ENCODE peak calls at places on chromosome X, in five cellular contexts. C is WTC11, R is H1, Y is K562, J is HepG2. W is an unnamed sample.

GRCh38 chrX:21374163-21374993 is at the start of gene CNKSR2:
- DNase-seq in J (no peak), Y (no peak), C (peak), R (no peak), W (no peak)

GRCh38 chrX:39736219-39737211 is 361.2 kb downstream of the BCOR start:
- DNase-seq in Y (no peak), C (no peak), R (no peak), J (no peak), W (no peak)

GRCh38 chrX:74535211-74535621 is 79.2 kb downstream of the RLIM start:
- DNase-seq in J (peak), C (peak), Y (peak), R (no peak), W (no peak)

GRCh38 chrX:3345281-3346081 is 971 bp downstream of the MXRA5 start:
- DNase-seq in J (no peak), R (no peak), C (peak), Y (no peak), W (no peak)

GRCh38 chrX:149453030-149453429 is 52.1 kb downstream of the IDS start:
- DNase-seq in R (no peak), Y (peak), J (no peak), C (no peak), W (no peak)

GRCh38 chrX:129522184-129523059 is 868 bp downstream of the SMARCA1 start:
- DNase-seq in J (peak), Y (peak), R (no peak), C (peak), W (no peak)

GRCh38 chrX:68710870-68711576 is 63.6 kb downstream of the STARD8 start:
- DNase-seq in Y (peak), R (no peak), J (peak), C (peak), W (no peak)

GRCh38 chrX:136194546-136194945 is 47.2 kb downstream of the FHL1 start:
- DNase-seq in R (no peak), J (no peak), Y (no peak), C (no peak), W (no peak)

GRCh38 chrX:38318196-38318595 is 9.1 kb downstream of the RPGR start:
- DNase-seq in Y (no peak), C (no peak), J (no peak), R (no peak), W (no peak)

GRCh38 chrX:150483576-150483975 is 84.8 kb upstream of the MTM1 start:
- DNase-seq in C (no peak), J (no peak), Y (no peak), R (no peak), W (no peak)

GRCh38 chrX:21438792-21439191 is 64.6 kb downstream of the CNKSR2 start:
- DNase-seq in C (no peak), R (no peak), Y (no peak), J (no peak), W (peak)

GRCh38 chrX:138150709-138151108 is 560.8 kb downstream of the FGF13 start:
- DNase-seq in R (no peak), Y (no peak), J (no peak), C (no peak), W (no peak)

GRCh38 chrX:135112096-135112729 is 8.1 kb downstream of the ETDB start:
- DNase-seq in Y (peak), J (no peak), C (peak), R (no peak), W (no peak)

GRCh38 chrX:3326721-3327120 is 19.7 kb downstream of the MXRA5 start:
- DNase-seq in J (no peak), R (no peak), C (no peak), Y (no peak), W (no peak)

GRCh38 chrX:41333744-41333993 is 293 bp upstream of the DDX3X start:
- DNase-seq in Y (no peak), C (no peak), R (no peak), J (peak), W (peak)

GRCh38 chrX:141467442-141467841 is 117.1 kb downstream of the SPANXA1 start:
- DNase-seq in J (no peak), Y (peak), R (no peak), C (no peak), W (no peak)

GRCh38 chrX:130082244-130083106 is 27.8 kb downstream of the ELF4 start:
- DNase-seq in J (no peak), R (no peak), Y (peak), C (no peak), W (no peak)

GRCh38 chrX:19855700-19856381 is 31.6 kb downstream of the SH3KBP1 start:
- DNase-seq in R (no peak), Y (no peak), C (no peak), J (no peak), W (no peak)

GRCh38 chrX:121093011-121093410 is 45.6 kb downstream of the GLUD2 start:
- DNase-seq in Y (no peak), C (no peak), R (no peak), J (no peak), W (no peak)

DNA sequence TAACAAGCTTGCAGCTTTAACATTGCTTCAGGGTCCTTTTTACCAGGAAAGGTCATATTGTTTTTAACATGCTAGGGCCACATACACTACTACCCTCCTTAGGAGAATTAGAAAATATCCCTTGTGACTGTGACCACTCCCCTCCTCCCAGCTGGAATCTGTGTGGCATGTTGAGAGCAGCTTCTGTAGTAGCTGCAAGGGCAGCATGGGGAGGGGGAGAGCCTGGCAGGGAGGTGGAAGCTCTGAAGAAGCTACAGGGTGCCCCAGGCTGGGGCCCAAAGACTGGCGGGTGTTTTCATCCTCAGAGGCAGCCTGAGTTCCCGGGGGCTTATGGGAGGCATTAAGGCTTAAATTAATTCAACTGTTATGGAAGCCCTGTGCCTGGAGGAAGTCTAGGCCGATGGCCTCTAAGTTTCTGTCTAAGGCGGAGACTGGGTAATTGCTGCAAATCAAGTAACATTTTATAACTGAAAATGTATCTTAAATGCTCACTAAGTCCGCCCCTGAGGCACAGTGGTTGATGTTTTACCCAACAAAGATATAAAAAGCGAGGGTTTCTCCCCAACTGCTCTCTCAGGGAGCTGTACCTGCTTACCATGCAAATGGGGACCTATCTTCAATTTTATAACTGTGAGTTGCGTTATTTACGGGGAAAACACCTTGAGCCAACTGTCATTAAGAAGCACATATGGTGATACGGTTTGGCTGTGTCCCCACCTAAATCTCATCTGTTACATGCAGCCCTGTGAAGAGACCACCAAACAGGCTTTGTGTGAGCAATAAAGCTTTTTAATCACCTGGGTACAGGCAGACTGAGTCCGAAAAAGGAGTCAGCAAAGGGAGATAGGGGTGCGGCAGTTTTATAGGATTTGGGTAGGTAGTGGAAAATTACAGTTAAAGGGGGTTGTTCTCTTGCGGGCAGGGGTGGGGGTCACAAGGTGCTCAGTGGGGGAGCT is 37.4 kb upstream of the STS start:
- DNase-seq in Y (no peak), R (no peak), J (no peak), C (no peak), W (peak)
- TF ChIP-seq ATF2 in Y (no peak), R (no peak), J (no peak), C (no peak), W (no peak)

DNA sequence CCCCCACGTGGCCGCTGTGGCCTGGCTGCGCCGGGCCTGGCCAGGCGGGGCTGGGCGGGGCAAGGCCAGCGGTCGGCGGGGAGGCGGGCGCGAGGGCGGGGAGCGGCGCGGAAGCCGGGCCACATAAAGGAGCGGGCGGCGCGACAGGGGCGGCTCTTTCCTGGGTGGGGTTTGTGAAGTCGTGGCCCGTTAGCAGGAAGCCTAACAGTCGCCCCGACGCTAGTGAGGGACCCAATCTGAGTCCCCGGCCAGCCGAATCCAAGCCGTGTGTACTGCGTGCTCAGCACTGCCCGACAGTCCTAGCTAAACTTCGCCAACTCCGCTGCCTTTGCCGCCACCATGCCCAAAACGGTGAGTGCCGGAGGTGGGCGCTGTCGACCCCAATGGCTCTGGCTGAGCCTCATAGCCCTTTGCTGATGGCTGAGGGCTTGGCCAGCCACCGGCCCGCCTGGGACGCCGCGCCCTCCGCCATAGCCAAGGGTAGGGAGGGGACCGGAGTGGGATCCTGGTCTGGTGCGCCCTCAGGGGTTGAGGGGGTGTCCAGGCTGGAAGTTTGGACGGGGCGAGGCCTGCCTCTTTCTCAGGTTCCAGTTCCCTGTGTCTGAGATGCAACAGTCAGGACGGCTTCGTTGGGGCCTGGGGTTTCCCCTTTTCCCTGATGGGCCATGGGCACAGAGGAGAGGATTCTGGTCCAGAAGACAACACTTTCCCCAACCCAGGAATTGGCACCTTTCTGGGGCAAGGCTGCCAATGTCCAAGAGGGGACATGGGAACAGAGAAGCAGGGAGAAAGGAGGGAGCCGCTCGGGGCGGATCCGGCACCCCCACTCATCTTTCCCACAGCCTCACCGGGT is at the start of gene MSN:
- DNase-seq in J (no peak), C (peak), Y (peak), R (no peak), W (no peak)
- TF ChIP-seq ATF2 in J (no peak), C (no peak), Y (no peak), R (no peak), W (no peak)

GRCh38 chrX:77742788-77743476 is 43.1 kb downstream of the ATRX start:
- DNase-seq in C (no peak), R (no peak), Y (no peak), J (no peak), W (no peak)
- TF ChIP-seq ATF2 in C (no peak), R (no peak), Y (no peak), J (no peak), W (no peak)

DNA sequence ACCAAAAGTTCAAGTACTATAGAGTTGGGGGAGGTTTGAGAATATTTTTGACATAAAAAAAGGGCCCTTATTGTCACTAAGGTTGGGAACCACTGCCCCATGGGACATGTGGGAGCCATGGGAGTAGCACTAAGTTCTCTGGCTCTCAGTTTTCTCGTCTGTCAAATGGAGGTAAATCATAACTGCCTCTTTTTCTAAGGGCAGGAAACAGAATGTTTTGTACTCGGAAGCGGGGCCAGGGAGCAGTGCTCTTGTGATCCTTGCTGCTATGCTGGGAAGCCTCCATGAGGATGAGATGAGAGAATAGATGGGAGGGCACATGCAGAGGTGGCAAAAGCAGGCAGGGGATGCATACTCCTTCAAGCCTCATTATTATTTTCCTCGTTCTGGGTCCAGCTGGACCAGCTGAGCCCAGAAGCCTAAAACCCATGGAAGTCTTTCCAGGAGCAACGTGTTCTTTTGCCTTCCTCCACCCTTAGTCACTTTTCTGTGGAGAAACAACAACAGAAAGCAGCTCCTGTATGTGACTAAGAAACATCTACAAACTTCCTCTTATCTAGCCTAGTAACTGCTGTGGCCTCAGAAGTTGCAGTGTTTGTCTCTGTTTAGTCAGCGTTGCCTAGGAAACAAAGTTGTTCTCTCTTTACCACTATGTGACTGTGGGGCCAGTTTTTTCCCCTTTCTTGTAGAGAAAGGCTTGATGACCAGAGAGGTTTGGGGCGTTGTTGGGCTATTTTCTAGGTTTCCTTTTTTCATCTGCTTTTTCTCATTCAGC is 64.8 kb downstream of the TSC22D3 start:
- DNase-seq in Y (peak), R (no peak), C (no peak), J (peak), W (peak)
- TF ChIP-seq ATF2 in Y (no peak), R (no peak), C (no peak), J (no peak), W (peak)

GRCh38 chrX:45710081-45710801 is 509.6 kb upstream of the DIPK2B start:
- DNase-seq in Y (no peak), J (no peak), C (no peak), R (no peak), W (peak)
- TF ChIP-seq ATF2 in Y (no peak), J (no peak), C (no peak), R (no peak), W (peak)

GRCh38 chrX:78712381-78712780 is 35.1 kb upstream of the LPAR4 start:
- DNase-seq in R (no peak), C (no peak), Y (no peak), J (no peak), W (no peak)
- TF ChIP-seq ATF2 in R (no peak), C (no peak), Y (no peak), J (no peak), W (no peak)

DNA sequence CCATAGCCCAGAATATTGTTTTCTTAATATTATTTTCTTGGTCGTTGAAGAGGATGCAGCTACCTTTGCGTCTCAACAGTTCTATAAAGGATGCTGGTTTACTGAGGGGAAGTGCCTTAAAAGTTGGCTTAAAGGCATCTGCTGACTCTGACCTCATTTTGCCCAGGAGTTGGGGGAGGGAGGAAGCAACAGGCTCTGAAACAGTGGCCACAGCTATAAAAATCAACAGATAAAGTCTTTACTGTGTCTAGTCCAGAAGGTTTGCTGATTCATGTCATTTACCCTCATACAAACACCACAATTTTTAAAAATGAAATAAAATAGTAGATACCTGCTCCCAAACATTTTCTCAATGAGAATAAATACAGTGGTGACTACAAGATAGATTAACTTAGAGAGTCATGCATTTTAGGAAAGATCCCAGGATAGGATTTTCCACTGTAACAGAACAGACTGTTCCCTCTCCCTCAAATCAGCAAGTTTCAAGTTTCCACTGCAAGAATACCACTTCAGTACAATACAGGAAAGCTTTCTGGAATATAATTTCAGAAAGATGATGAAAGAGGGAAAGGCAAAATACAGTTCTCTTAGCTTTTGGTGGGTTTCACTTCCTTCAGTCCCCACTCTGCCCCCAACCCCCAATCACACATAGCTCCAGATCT is 1.9 kb downstream of the PHKA1 start:
- DNase-seq in R (no peak), Y (no peak), C (no peak), J (no peak), W (no peak)
- TF ChIP-seq ATF2 in R (no peak), Y (no peak), C (no peak), J (no peak), W (no peak)

GRCh38 chrX:9352243-9352642 is 112.6 kb upstream of the TBL1X start:
- DNase-seq in Y (no peak), C (no peak), R (no peak), J (no peak), W (peak)

GRCh38 chrX:9351112-9351511 is 113.7 kb upstream of the TBL1X start:
- DNase-seq in R (no peak), Y (no peak), C (no peak), J (no peak), W (no peak)

GRCh38 chrX:9354918-9355317 is 109.9 kb upstream of the TBL1X start:
- DNase-seq in R (no peak), J (no peak), Y (no peak), C (no peak), W (no peak)

GRCh38 chrX:9355739-9356138 is 109.1 kb upstream of the TBL1X start:
- DNase-seq in Y (no peak), C (no peak), R (no peak), J (no peak), W (no peak)

GRCh38 chrX:9352683-9353430 is 112.0 kb upstream of the TBL1X start:
- DNase-seq in C (no peak), J (peak), Y (peak), R (no peak), W (peak)
- TF ChIP-seq ATF2 in C (no peak), J (no peak), Y (no peak), R (no peak), W (peak)

GRCh38 chrX:147897117-147897516 is 14.6 kb upstream of the FMR1 start:
- DNase-seq in C (no peak), J (no peak), R (no peak), Y (no peak), W (no peak)
- TF ChIP-seq ATF2 in C (no peak), J (no peak), R (no peak), Y (no peak), W (no peak)

DNA sequence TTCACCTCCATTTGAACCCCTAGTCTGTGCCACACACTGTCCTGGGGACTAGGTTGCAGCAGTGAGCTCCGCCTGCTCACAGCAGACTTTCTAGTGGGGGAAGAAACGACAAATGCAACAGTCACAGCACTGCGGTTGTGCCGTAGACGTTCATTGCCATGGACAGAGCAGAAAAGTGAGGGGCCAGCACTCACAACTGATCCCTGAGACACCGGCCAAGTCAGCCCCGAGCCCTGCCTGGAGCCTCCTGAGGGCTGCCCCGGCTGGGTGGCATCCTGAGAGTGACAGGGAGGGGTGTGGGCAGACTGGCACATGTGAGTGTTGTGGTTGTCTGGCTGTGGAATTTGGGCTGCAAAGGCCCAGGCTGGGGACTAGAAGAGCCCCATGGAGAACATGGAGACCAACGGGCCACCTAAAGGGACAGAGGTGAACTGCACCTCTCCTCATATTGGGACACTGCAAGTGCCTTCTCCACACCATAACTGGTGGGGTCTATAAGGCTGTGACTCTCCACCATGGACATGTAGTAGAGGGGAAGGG is 4.6 kb downstream of the DUSP9 start:
- DNase-seq in J (peak), R (no peak), C (no peak), Y (no peak), W (no peak)
- TF ChIP-seq ATF2 in J (no peak), R (no peak), C (no peak), Y (no peak), W (no peak)

W was measured in GM12878.